ENCODE peak calls at places on chromosomes 3 and 15, in six cellular contexts. One of them, this sample, is unnamed.

GRCh38 chr15:41915203-41915994 is 21.5 kb upstream of the SPTBN5 start:
- DNase-seq in astrocyte of the spinal cord: no peak
- DNase-seq in heart right ventricle: no peak
- DNase-seq in left cardiac atrium: no peak
- DNase-seq in NCI-H146: no peak
- DNase-seq in activated CD8-positive, alpha-beta memory T cell treated with anti-CD3 and anti-CD28 coated beads for 24 hours: no peak
- DNase-seq in this sample: no peak

GRCh38 chr3:69342074-69342473 is 43.8 kb downstream of the FRMD4B start:
- DNase-seq in astrocyte of the spinal cord: no peak
- DNase-seq in heart right ventricle: no peak
- DNase-seq in left cardiac atrium: no peak
- DNase-seq in NCI-H146: no peak
- DNase-seq in activated CD8-positive, alpha-beta memory T cell treated with anti-CD3 and anti-CD28 coated beads for 24 hours: no peak
- DNase-seq in this sample: no peak

GRCh38 chr3:191476053-191476787 is 15.3 kb downstream of the PYDC2 start:
- DNase-seq in astrocyte of the spinal cord: peak; percentile 9
- DNase-seq in heart right ventricle: no peak
- DNase-seq in left cardiac atrium: no peak
- DNase-seq in NCI-H146: no peak
- DNase-seq in activated CD8-positive, alpha-beta memory T cell treated with anti-CD3 and anti-CD28 coated beads for 24 hours: no peak
- DNase-seq in this sample: no peak

GRCh38 chr3:17047162-17047561 is 162.4 kb downstream of the PLCL2 start:
- DNase-seq in astrocyte of the spinal cord: no peak
- DNase-seq in heart right ventricle: no peak
- DNase-seq in left cardiac atrium: no peak
- DNase-seq in NCI-H146: no peak
- DNase-seq in activated CD8-positive, alpha-beta memory T cell treated with anti-CD3 and anti-CD28 coated beads for 24 hours: no peak
- DNase-seq in this sample: no peak

GRCh38 chr15:60526127-60526616 is 47.2 kb upstream of the ICE2 start:
- DNase-seq in astrocyte of the spinal cord: no peak
- DNase-seq in heart right ventricle: peak; percentile 31
- DNase-seq in left cardiac atrium: peak; percentile 49
- DNase-seq in NCI-H146: no peak
- DNase-seq in activated CD8-positive, alpha-beta memory T cell treated with anti-CD3 and anti-CD28 coated beads for 24 hours: no peak
- DNase-seq in this sample: no peak

GRCh38 chr15:69200773-69201745 is 40.6 kb downstream of the GLCE start:
- DNase-seq in astrocyte of the spinal cord: no peak
- DNase-seq in heart right ventricle: no peak
- DNase-seq in left cardiac atrium: no peak
- DNase-seq in NCI-H146: no peak
- DNase-seq in activated CD8-positive, alpha-beta memory T cell treated with anti-CD3 and anti-CD28 coated beads for 24 hours: no peak
- DNase-seq in this sample: no peak

GRCh38 chr3:9452417-9452816 is 55.0 kb downstream of the SETD5 start:
- DNase-seq in astrocyte of the spinal cord: peak; percentile 6
- DNase-seq in heart right ventricle: no peak
- DNase-seq in left cardiac atrium: no peak
- DNase-seq in NCI-H146: no peak
- DNase-seq in activated CD8-positive, alpha-beta memory T cell treated with anti-CD3 and anti-CD28 coated beads for 24 hours: no peak
- DNase-seq in this sample: no peak

GRCh38 chr3:150376001-150376848 is 31.9 kb upstream of the TSC22D2 start:
- DNase-seq in astrocyte of the spinal cord: no peak
- DNase-seq in heart right ventricle: no peak
- DNase-seq in left cardiac atrium: no peak
- DNase-seq in NCI-H146: peak; percentile 37
- DNase-seq in activated CD8-positive, alpha-beta memory T cell treated with anti-CD3 and anti-CD28 coated beads for 24 hours: no peak
- DNase-seq in this sample: no peak

GRCh38 chr3:50358355-50358926 is 880 bp downstream of the TMEM115 start:
- DNase-seq in astrocyte of the spinal cord: no peak
- DNase-seq in heart right ventricle: no peak
- DNase-seq in left cardiac atrium: no peak
- DNase-seq in NCI-H146: no peak
- DNase-seq in activated CD8-positive, alpha-beta memory T cell treated with anti-CD3 and anti-CD28 coated beads for 24 hours: no peak
- DNase-seq in this sample: no peak

This sample was measured in NCI-H1417.